ENCODE peak calls at places on chromosome 11, in nine cellular contexts. X is neural crest cell; G is GM10248; F is H9; A is type B pancreatic cell; H is stomach; V is epithelial cell of esophagus; P is stimulated activated CD4-positive, alpha-beta T cell treated with anti-CD3 and anti-CD28 coated beads, Interleukin-12 subunit alpha, Interleukin-12 subunit beta, amount 100 ng/mL, for 4 hours; W is caudate nucleus. C is an unnamed sample.

GRCh38 chr11:35116245-35116644 is 22.7 kb upstream of the CD44 start:
- DNase-seq in H (no peak), F (no peak), W (no peak), G (no peak), P (no peak), X (no peak), V (peak), A (no peak), C (no peak)

GRCh38 chr11:10938650-10939387 is 81.0 kb upstream of the ZBED5 start:
- DNase-seq in G (no peak), W (no peak), V (no peak), P (no peak), H (no peak), X (no peak), F (no peak), A (no peak), C (no peak)

GRCh38 chr11:35257287-35257686 is 118.3 kb downstream of the CD44 start:
- DNase-seq in G (peak), F (no peak), H (no peak), W (no peak), A (no peak), V (no peak), X (no peak), P (no peak), C (peak)

GRCh38 chr11:8247312-8247711 is 16.4 kb downstream of the LMO1 start:
- DNase-seq in X (no peak), A (no peak), P (no peak), V (peak), F (peak), G (no peak), W (no peak), H (peak), C (peak)

GRCh38 chr11:112963368-112963955 is 2.2 kb downstream of the NCAM1 start:
- DNase-seq in A (no peak), W (no peak), V (no peak), G (no peak), P (no peak), X (no peak), F (no peak), H (no peak), C (no peak)

GRCh38 chr11:65492637-65493366 is 6.0 kb upstream of the MALAT1 start:
- DNase-seq in W (no peak), F (no peak), A (no peak), P (no peak), V (peak), G (peak), X (no peak), H (peak), C (peak)

GRCh38 chr11:103619480-103619879 is 417.0 kb upstream of the DDI1 start:
- DNase-seq in P (no peak), W (no peak), F (no peak), A (no peak), H (no peak), X (no peak), V (peak), G (no peak), C (no peak)

GRCh38 chr11:100730266-100730665 is 43.2 kb downstream of the ARHGAP42 start:
- DNase-seq in W (no peak), G (no peak), A (no peak), V (no peak), P (no peak), H (no peak), X (no peak), F (no peak), C (no peak)

GRCh38 chr11:2795491-2795991 is 90.0 kb downstream of the CDKN1C start:
- DNase-seq in F (no peak), V (no peak), X (no peak), G (no peak), W (no peak), A (peak), H (no peak), P (no peak), C (no peak)

GRCh38 chr11:123268118-123268517 is 73.1 kb upstream of the CLMP start:
- DNase-seq in A (no peak), G (no peak), X (no peak), F (no peak), P (no peak), H (no peak), V (no peak), W (no peak), C (no peak)

GRCh38 chr11:2797181-2797711 is 88.3 kb downstream of the CDKN1C start:
- DNase-seq in G (no peak), X (no peak), P (no peak), F (peak), A (peak), V (no peak), H (peak), W (no peak), C (no peak)

GRCh38 chr11:45399166-45399565 is 113.0 kb upstream of the SYT13 start:
- DNase-seq in A (no peak), F (no peak), W (no peak), H (no peak), G (no peak), P (no peak), V (no peak), X (no peak), C (no peak)

GRCh38 chr11:117743121-117743815 is 53.7 kb downstream of the DSCAML1 start:
- DNase-seq in H (no peak), V (peak), X (no peak), W (no peak), A (no peak), P (no peak), F (no peak), G (no peak), C (no peak)

GRCh38 chr11:123314972-123315371 is 115.1 kb upstream of the GRAMD1B start:
- DNase-seq in P (no peak), A (no peak), H (no peak), V (no peak), F (no peak), W (no peak), G (no peak), X (no peak), C (no peak)

GRCh38 chr11:1484716-1485503 is 1.7 kb downstream of the MOB2 start:
- DNase-seq in H (no peak), G (no peak), W (no peak), X (no peak), V (no peak), A (no peak), F (no peak), P (no peak), C (no peak)